ENCODE peak calls at places on chromosomes 7 and 10, in seven cellular contexts. B is K562, N is lower lobe of right lung, T is upper lobe of left lung, V is body of pancreas, C is psoas muscle, Z is DND-41. E is an unnamed sample.

GRCh38 chr7:141906285-141906684 is 9.9 kb upstream of the OR9A4 start:
- ATAC-seq in B (no peak), N (no peak), T (no peak), V (no peak), C (no peak), Z (no peak), E (no peak)

GRCh38 chr7:11272352-11272751 is 298.7 kb downstream of the PHF14 start:
- ATAC-seq in B (no peak), N (no peak), T (no peak), V (no peak), C (no peak), Z (no peak), E (no peak)

GRCh38 chr7:94632338-94633024 is 23.5 kb downstream of the SGCE start:
- ATAC-seq in B (no peak), N (peak; percentile 67), T (no peak), V (no peak), C (peak; percentile 36), Z (no peak), E (no peak)

GRCh38 chr7:231030-231857 is 38.9 kb downstream of the FAM20C start:
- ATAC-seq in B (peak; percentile 56), N (no peak), T (no peak), V (no peak), C (no peak), Z (no peak), E (no peak)

GRCh38 chr10:110141185-110141584 is 66.2 kb upstream of the MXI1 start:
- ATAC-seq in B (no peak), N (no peak), T (no peak), V (no peak), C (no peak), Z (no peak), E (no peak)

GRCh38 chr7:156932006-156932405 is 17.5 kb upstream of the NOM1 start:
- ATAC-seq in B (peak; percentile 20), N (no peak), T (no peak), V (peak; percentile 47), C (no peak), Z (no peak), E (no peak)

GRCh38 chr10:110858297-110858934 is 13.3 kb upstream of the PDCD4 start:
- ATAC-seq in B (peak; percentile 84), N (no peak), T (no peak), V (peak; percentile 2), C (no peak), Z (peak; percentile 37), E (no peak)

GRCh38 chr10:87844837-87845623 is 18.3 kb downstream of the KLLN start:
- ATAC-seq in B (no peak), N (no peak), T (no peak), V (no peak), C (no peak), Z (no peak), E (no peak)

GRCh38 chr10:47112612-47113011 is 187.4 kb upstream of the GDF10 start:
- ATAC-seq in B (no peak), N (no peak), T (no peak), V (no peak), C (no peak), Z (no peak), E (no peak)

GRCh38 chr10:115001506-115002381 is 63.7 kb downstream of the TRUB1 start:
- ATAC-seq in B (peak; percentile 34), N (no peak), T (no peak), V (peak; percentile 68), C (peak; percentile 77), Z (peak; percentile 66), E (peak; percentile 41)

GRCh38 chr10:102342462-102342861 is 53.0 kb upstream of the NFKB2 start:
- ATAC-seq in B (no peak), N (peak; percentile 42), T (no peak), V (no peak), C (no peak), Z (no peak), E (no peak)

GRCh38 chr10:27695704-27696103 is 49.9 kb downstream of the MKX start:
- ATAC-seq in B (no peak), N (no peak), T (no peak), V (no peak), C (no peak), Z (no peak), E (no peak)

GRCh38 chr10:18313146-18313542 is 172.9 kb downstream of the CACNB2 start:
- ATAC-seq in B (no peak), N (no peak), T (no peak), V (peak; percentile 29), C (no peak), Z (no peak), E (no peak)

GRCh38 chr10:92265687-92266258 is 25.1 kb downstream of the CPEB3 start:
- ATAC-seq in B (no peak), N (no peak), T (no peak), V (no peak), C (no peak), Z (no peak), E (no peak)

DNA sequence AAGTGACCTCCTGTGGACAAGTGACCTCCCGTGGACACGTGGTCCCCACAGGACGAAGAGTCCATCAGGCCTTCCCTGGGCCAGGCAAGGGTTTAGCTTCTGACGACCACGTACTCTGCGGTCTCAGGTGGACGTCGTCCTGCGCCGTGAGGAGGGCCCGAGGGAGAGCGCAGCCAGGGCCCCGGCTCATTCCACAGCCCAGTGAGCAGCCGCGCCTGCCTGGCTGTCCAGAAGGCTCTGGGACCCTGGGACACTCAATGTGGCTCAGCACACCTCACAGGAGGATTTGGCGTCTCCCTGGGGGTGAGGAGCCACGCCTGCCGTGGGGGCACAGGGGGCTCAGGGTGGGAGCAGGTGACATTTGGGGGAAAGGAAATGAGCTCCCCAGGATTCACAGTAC is 64.4 kb upstream of the CFAP46 start:
- ATAC-seq in B (no peak), N (no peak), T (no peak), V (no peak), C (no peak), Z (no peak), E (no peak)
- TF ChIP-seq CTCF in B (no peak), N (no peak), T (no peak), V (no peak), C (no peak), Z (no peak), E (no peak)

GRCh38 chr10:73168486-73168844 is 546 bp downstream of the FAM149B1 start:
- ATAC-seq in B (no peak), N (peak; percentile 65), T (peak; percentile 64), V (peak; percentile 12), C (peak; percentile 32), Z (peak; percentile 44), E (no peak)

GRCh38 chr10:73163096-73163495 is 4.7 kb downstream of the ECD start:
- ATAC-seq in B (no peak), N (no peak), T (no peak), V (no peak), C (no peak), Z (no peak), E (no peak)

GRCh38 chr10:73166972-73167371 is 836 bp downstream of the ECD start:
- ATAC-seq in B (no peak), N (no peak), T (no peak), V (no peak), C (no peak), Z (no peak), E (no peak)

GRCh38 chr10:73169320-73169719 is 1.4 kb downstream of the FAM149B1 start:
- ATAC-seq in B (no peak), N (no peak), T (no peak), V (no peak), C (no peak), Z (no peak), E (no peak)

DNA sequence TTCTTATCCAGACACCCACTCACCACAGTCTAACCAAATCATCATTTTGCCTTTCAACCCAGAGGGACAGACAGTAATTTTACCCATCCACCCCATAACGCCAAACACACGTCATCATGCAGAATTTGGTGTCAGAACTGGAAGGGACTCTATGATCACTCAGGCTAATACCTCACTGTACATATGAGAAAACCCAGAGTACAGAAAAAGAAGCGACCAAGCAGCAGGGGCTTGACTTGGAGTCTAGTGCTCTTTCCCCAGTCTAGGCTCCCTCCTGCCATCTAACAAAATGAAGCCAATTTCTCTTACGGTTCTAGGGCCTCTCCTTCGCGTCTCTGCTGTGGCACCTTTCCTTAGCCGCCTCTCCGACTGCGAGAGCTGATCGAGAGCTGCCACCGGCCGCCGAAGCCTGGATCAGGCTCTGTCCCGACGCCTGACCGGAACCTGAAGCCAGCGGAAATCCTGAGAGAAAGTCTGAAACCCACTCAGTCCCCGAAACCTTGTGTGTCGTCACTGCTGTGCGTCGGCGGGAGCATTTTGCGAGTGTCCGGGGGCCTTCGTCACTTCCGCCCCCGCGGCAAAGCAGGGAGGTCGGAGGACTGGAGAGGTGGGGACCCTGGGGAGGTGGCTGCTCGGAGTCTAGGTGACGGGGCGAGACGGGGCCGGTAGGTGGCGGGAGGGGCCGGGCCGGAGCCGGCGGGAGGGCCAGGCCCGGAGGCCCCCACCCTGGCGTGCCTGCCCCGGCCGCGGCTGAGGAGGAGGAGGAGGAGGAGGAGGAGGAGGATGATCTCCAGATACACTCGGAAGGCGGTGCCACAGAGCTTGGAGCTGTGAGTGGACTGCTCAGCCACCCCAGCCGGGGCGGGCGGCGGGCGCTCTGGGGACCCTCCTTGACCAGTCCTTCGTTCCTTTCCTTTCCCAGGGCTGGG is at the start of the genes ECD and FAM149B1:
- ATAC-seq in B (peak; percentile 99), N (peak; percentile 99), T (peak; percentile 96), V (peak; percentile 99), C (peak; percentile 98), Z (peak; percentile 94), E (peak; percentile 99)
- TF ChIP-seq CTCF in B (peak; percentile 66), N (peak; percentile 11), T (peak; percentile 27), V (peak; percentile 50), C (peak; percentile 14), Z (peak; percentile 21), E (no peak)

GRCh38 chr7:99313204-99313573 is 12.5 kb upstream of the ARPC1A start:
- ATAC-seq in B (no peak), N (peak; percentile 11), T (no peak), V (no peak), C (no peak), Z (peak; percentile 59), E (no peak)
- TF ChIP-seq CTCF in B (no peak), N (peak; percentile 3), T (no peak), V (no peak), C (no peak), Z (no peak), E (no peak)

GRCh38 chr10:126397640-126398382 is 9.5 kb upstream of the ADAM12 start:
- ATAC-seq in B (no peak), N (no peak), T (no peak), V (no peak), C (no peak), Z (no peak), E (no peak)

GRCh38 chr10:126397166-126397565 is 8.9 kb upstream of the ADAM12 start:
- ATAC-seq in B (no peak), N (no peak), T (no peak), V (no peak), C (no peak), Z (no peak), E (no peak)

GRCh38 chr10:126398924-126399323 is 10.6 kb upstream of the ADAM12 start:
- ATAC-seq in B (no peak), N (no peak), T (no peak), V (no peak), C (no peak), Z (no peak), E (no peak)

GRCh38 chr10:126400641-126401040 is 12.4 kb upstream of the ADAM12 start:
- ATAC-seq in B (no peak), N (no peak), T (no peak), V (no peak), C (no peak), Z (no peak), E (no peak)

DNA sequence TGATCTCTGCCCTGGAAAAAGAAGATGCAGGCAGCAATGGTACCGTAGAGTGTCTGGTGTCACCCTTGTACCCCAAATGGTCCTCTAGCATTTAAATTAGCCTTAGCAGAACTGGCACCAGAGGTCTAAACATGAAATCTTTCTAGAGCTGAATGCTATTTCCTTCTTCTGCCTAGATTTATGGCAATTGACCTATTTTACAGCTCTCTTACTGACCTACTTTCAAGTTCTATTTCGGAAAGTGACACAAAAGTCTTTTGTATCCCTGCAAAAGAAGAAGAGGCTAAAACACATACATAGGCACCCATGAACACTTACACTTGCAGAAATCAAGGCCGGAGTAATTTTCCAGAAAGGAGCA is 10.1 kb upstream of the ADAM12 start:
- ATAC-seq in B (no peak), N (no peak), T (no peak), V (no peak), C (no peak), Z (no peak), E (no peak)
- TF ChIP-seq CTCF in B (no peak), N (no peak), T (no peak), V (no peak), C (no peak), Z (no peak), E (no peak)